ENCODE peak calls at places on chromosomes 11 and 22, in nine cellular contexts. S, F, W, O, J, G, B, C and A are unnamed samples.

GRCh38 chr11:16804104-16804947 is 65.9 kb downstream of the C11orf58 start:
- DNase-seq in J (no peak), F (no peak), C (no peak), G (no peak), O (no peak), B (no peak), W (no peak), S (no peak), A (no peak)

GRCh38 chr11:72940417-72940816 is 126.2 kb downstream of the ATG16L2 start:
- DNase-seq in B (no peak), O (no peak), F (no peak), C (no peak), G (no peak), J (no peak), S (no peak), W (no peak), A (no peak)

GRCh38 chr11:12723410-12724297 is 49.4 kb downstream of the TEAD1 start:
- DNase-seq in J (no peak), S (no peak), O (no peak), G (peak), B (no peak), F (no peak), W (peak), C (no peak), A (no peak)

GRCh38 chr11:115348404-115348803 is 155.8 kb downstream of the CADM1 start:
- DNase-seq in J (no peak), C (no peak), G (no peak), W (no peak), F (no peak), S (no peak), B (no peak), O (no peak), A (no peak)

GRCh38 chr22:37425800-37426531 is 1.3 kb downstream of the ELFN2 start:
- DNase-seq in S (no peak), B (no peak), J (no peak), W (no peak), O (peak), F (no peak), G (no peak), C (no peak), A (no peak)

GRCh38 chr22:29524440-29525191 is 28.9 kb downstream of the THOC5 start:
- DNase-seq in F (no peak), W (peak), O (peak), S (peak), C (peak), J (no peak), B (no peak), G (no peak), A (peak)

GRCh38 chr11:102237096-102237735 is 80.1 kb upstream of the BIRC3 start:
- DNase-seq in G (no peak), O (no peak), C (no peak), B (no peak), S (no peak), F (no peak), J (no peak), W (no peak), A (no peak)

GRCh38 chr11:130088217-130088616 is 18.5 kb downstream of the APLP2 start:
- DNase-seq in C (no peak), G (no peak), S (no peak), W (no peak), B (no peak), J (no peak), O (no peak), F (no peak), A (no peak)

GRCh38 chr11:86519064-86519911 is 144.6 kb downstream of the CCDC81 start:
- DNase-seq in J (no peak), O (no peak), F (no peak), W (peak), S (no peak), C (no peak), B (no peak), G (no peak), A (no peak)

GRCh38 chr22:31874821-31875220 is 69.5 kb upstream of the YWHAH start:
- DNase-seq in W (no peak), O (no peak), B (no peak), S (no peak), J (no peak), F (no peak), C (no peak), G (no peak), A (no peak)

GRCh38 chr11:7527029-7527428 is 13.2 kb downstream of the PPFIBP2 start:
- DNase-seq in J (no peak), O (no peak), G (no peak), B (no peak), C (no peak), S (peak), F (no peak), W (no peak), A (no peak)

GRCh38 chr11:20647976-20648565 is 21.3 kb upstream of the NELL1 start:
- DNase-seq in S (peak), G (peak), C (peak), J (no peak), F (no peak), W (peak), B (no peak), O (peak), A (peak)

GRCh38 chr11:71843858-71844257 is 10.9 kb downstream of the DEFB108B start:
- DNase-seq in B (no peak), G (no peak), O (no peak), S (no peak), W (peak), J (no peak), F (no peak), C (no peak), A (no peak)

GRCh38 chr11:131354251-131354701 is 16.1 kb upstream of the NTM start:
- DNase-seq in F (no peak), G (no peak), B (no peak), S (no peak), C (no peak), O (no peak), W (no peak), J (no peak), A (no peak)

GRCh38 chr22:20013382-20013871 is 3.2 kb downstream of the ARVCF start:
- DNase-seq in W (peak), G (no peak), F (peak), C (no peak), S (peak), J (peak), O (peak), B (peak), A (peak)

GRCh38 chr11:65538232-65538914 is 13.5 kb downstream of the SCYL1 start:
- DNase-seq in B (no peak), J (no peak), C (no peak), O (no peak), F (peak), S (no peak), W (peak), G (no peak), A (no peak)